ENCODE peak calls at places on chromosomes 13 and 19, in nine cellular contexts. One of them, this sample, is unnamed.

GRCh38 chr19:4583961-4584669 is 24.6 kb upstream of the SEMA6B start:
- DNase-seq in uterus: no peak
- DNase-seq in HCT116: no peak
- DNase-seq in body of pancreas: peak; percentile 26
- DNase-seq in adrenal gland: peak; percentile 78
- DNase-seq in breast epithelium: no peak
- DNase-seq in IMR-90: no peak
- DNase-seq in K562: peak; percentile 75
- DNase-seq in suprapubic skin: no peak
- DNase-seq in this sample: no peak

GRCh38 chr13:47437411-47437810 is 540.6 kb upstream of the HTR2A start:
- DNase-seq in uterus: no peak
- DNase-seq in body of pancreas: no peak
- DNase-seq in K562: no peak
- DNase-seq in suprapubic skin: no peak
- DNase-seq in IMR-90: peak; percentile 89
- DNase-seq in breast epithelium: no peak
- DNase-seq in adrenal gland: no peak
- DNase-seq in HCT116: no peak
- DNase-seq in this sample: no peak

GRCh38 chr19:43525836-43526771 is 897 bp downstream of the ETHE1 start:
- DNase-seq in IMR-90: peak; percentile 9
- DNase-seq in K562: no peak
- DNase-seq in adrenal gland: peak; percentile 43
- DNase-seq in uterus: no peak
- DNase-seq in breast epithelium: no peak
- DNase-seq in suprapubic skin: peak; percentile 83
- DNase-seq in HCT116: no peak
- DNase-seq in body of pancreas: peak; percentile 43
- DNase-seq in this sample: no peak

GRCh38 chr19:1250374-1251232 is 2.2 kb downstream of the MIDN start:
- DNase-seq in body of pancreas: peak; percentile 71
- DNase-seq in adrenal gland: peak; percentile 70
- DNase-seq in K562: peak; percentile 72
- DNase-seq in suprapubic skin: no peak
- DNase-seq in HCT116: no peak
- DNase-seq in uterus: peak; percentile 75
- DNase-seq in IMR-90: peak; percentile 60
- DNase-seq in breast epithelium: no peak
- DNase-seq in this sample: no peak

GRCh38 chr19:18895038-18895827 is 725 bp downstream of the CERS1 start:
- DNase-seq in body of pancreas: peak; percentile 51
- DNase-seq in suprapubic skin: no peak
- DNase-seq in HCT116: peak; percentile 38
- DNase-seq in adrenal gland: peak; percentile 42
- DNase-seq in breast epithelium: no peak
- DNase-seq in uterus: peak; percentile 14
- DNase-seq in K562: peak; percentile 69
- DNase-seq in IMR-90: no peak
- DNase-seq in this sample: no peak

GRCh38 chr19:33300016-33300981 is 2.0 kb downstream of the CEBPA start:
- DNase-seq in uterus: no peak
- DNase-seq in adrenal gland: no peak
- DNase-seq in K562: no peak
- DNase-seq in IMR-90: no peak
- DNase-seq in breast epithelium: peak; percentile 51
- DNase-seq in body of pancreas: no peak
- DNase-seq in suprapubic skin: no peak
- DNase-seq in HCT116: no peak
- DNase-seq in this sample: no peak

GRCh38 chr19:51784922-51785690 is 9.9 kb upstream of the FPR3 start:
- DNase-seq in breast epithelium: no peak
- DNase-seq in uterus: peak; percentile 43
- DNase-seq in suprapubic skin: peak; percentile 83
- DNase-seq in adrenal gland: peak; percentile 76
- DNase-seq in K562: peak; percentile 51
- DNase-seq in body of pancreas: peak; percentile 11
- DNase-seq in HCT116: no peak
- DNase-seq in IMR-90: no peak
- DNase-seq in this sample: no peak

GRCh38 chr13:77136902-77137420 is 110.0 kb upstream of the FBXL3 start:
- DNase-seq in IMR-90: peak; percentile 95
- DNase-seq in K562: no peak
- DNase-seq in HCT116: no peak
- DNase-seq in uterus: no peak
- DNase-seq in suprapubic skin: no peak
- DNase-seq in adrenal gland: no peak
- DNase-seq in body of pancreas: no peak
- DNase-seq in breast epithelium: no peak
- DNase-seq in this sample: no peak

GRCh38 chr13:110415669-110416068 is 108.6 kb downstream of the COL4A2 start:
- DNase-seq in IMR-90: peak; percentile 24
- DNase-seq in body of pancreas: no peak
- DNase-seq in HCT116: peak; percentile 61
- DNase-seq in uterus: peak; percentile 46
- DNase-seq in suprapubic skin: no peak
- DNase-seq in breast epithelium: no peak
- DNase-seq in K562: peak; percentile 8
- DNase-seq in adrenal gland: peak; percentile 26
- DNase-seq in this sample: peak; percentile 59

GRCh38 chr13:110416131-110416584 is 109.1 kb downstream of the COL4A2 start:
- DNase-seq in uterus: peak; percentile 64
- DNase-seq in HCT116: no peak
- DNase-seq in IMR-90: peak; percentile 29
- DNase-seq in breast epithelium: no peak
- DNase-seq in K562: no peak
- DNase-seq in body of pancreas: no peak
- DNase-seq in suprapubic skin: no peak
- DNase-seq in adrenal gland: no peak
- DNase-seq in this sample: no peak

GRCh38 chr13:110419391-110419791 is 112.3 kb downstream of the COL4A2 start:
- DNase-seq in HCT116: no peak
- DNase-seq in uterus: no peak
- DNase-seq in IMR-90: no peak
- DNase-seq in adrenal gland: no peak
- DNase-seq in breast epithelium: no peak
- DNase-seq in K562: no peak
- DNase-seq in body of pancreas: no peak
- DNase-seq in suprapubic skin: no peak
- DNase-seq in this sample: no peak

GRCh38 chr13:110418944-110419343 is 111.9 kb downstream of the COL4A2 start:
- DNase-seq in IMR-90: no peak
- DNase-seq in breast epithelium: no peak
- DNase-seq in suprapubic skin: no peak
- DNase-seq in K562: no peak
- DNase-seq in uterus: no peak
- DNase-seq in adrenal gland: no peak
- DNase-seq in body of pancreas: no peak
- DNase-seq in HCT116: no peak
- DNase-seq in this sample: no peak

GRCh38 chr13:110417537-110417908 is 110.4 kb downstream of the COL4A2 start:
- DNase-seq in HCT116: no peak
- DNase-seq in breast epithelium: no peak
- DNase-seq in adrenal gland: no peak
- DNase-seq in suprapubic skin: no peak
- DNase-seq in IMR-90: no peak
- DNase-seq in uterus: no peak
- DNase-seq in K562: no peak
- DNase-seq in body of pancreas: no peak
- DNase-seq in this sample: no peak
- TF ChIP-seq POLR2A in HCT116: no peak
- TF ChIP-seq POLR2A in breast epithelium: no peak
- TF ChIP-seq POLR2A in adrenal gland: no peak
- TF ChIP-seq POLR2A in suprapubic skin: no peak
- TF ChIP-seq POLR2A in IMR-90: no peak
- TF ChIP-seq POLR2A in uterus: peak; percentile 18
- TF ChIP-seq POLR2A in K562: no peak
- TF ChIP-seq POLR2A in body of pancreas: no peak
- TF ChIP-seq POLR2A in this sample: no peak

GRCh38 chr19:38221421-38221820 is 2.6 kb downstream of the DPF1 start:
- DNase-seq in HCT116: no peak
- DNase-seq in suprapubic skin: no peak
- DNase-seq in K562: no peak
- DNase-seq in uterus: no peak
- DNase-seq in adrenal gland: no peak
- DNase-seq in body of pancreas: no peak
- DNase-seq in breast epithelium: no peak
- DNase-seq in IMR-90: no peak
- DNase-seq in this sample: no peak

GRCh38 chr19:38223617-38224013 is 407 bp downstream of the DPF1 start:
- DNase-seq in breast epithelium: no peak
- DNase-seq in HCT116: no peak
- DNase-seq in K562: no peak
- DNase-seq in IMR-90: no peak
- DNase-seq in uterus: no peak
- DNase-seq in body of pancreas: no peak
- DNase-seq in adrenal gland: no peak
- DNase-seq in suprapubic skin: no peak
- DNase-seq in this sample: no peak

GRCh38 chr19:38221919-38222828 is 1.8 kb downstream of the DPF1 start:
- DNase-seq in breast epithelium: no peak
- DNase-seq in HCT116: no peak
- DNase-seq in suprapubic skin: no peak
- DNase-seq in body of pancreas: no peak
- DNase-seq in adrenal gland: no peak
- DNase-seq in uterus: no peak
- DNase-seq in K562: no peak
- DNase-seq in IMR-90: no peak
- DNase-seq in this sample: no peak

GRCh38 chr19:38223119-38223523 is 901 bp downstream of the DPF1 start:
- DNase-seq in IMR-90: no peak
- DNase-seq in breast epithelium: no peak
- DNase-seq in HCT116: no peak
- DNase-seq in body of pancreas: no peak
- DNase-seq in K562: no peak
- DNase-seq in adrenal gland: no peak
- DNase-seq in uterus: no peak
- DNase-seq in suprapubic skin: no peak
- DNase-seq in this sample: no peak

GRCh38 chr19:38224014-38224862 is at the start of gene DPF1:
- DNase-seq in suprapubic skin: no peak
- DNase-seq in K562: peak; percentile 96
- DNase-seq in breast epithelium: no peak
- DNase-seq in IMR-90: peak; percentile 56
- DNase-seq in body of pancreas: peak; percentile 53
- DNase-seq in adrenal gland: no peak
- DNase-seq in HCT116: peak; percentile 54
- DNase-seq in uterus: no peak
- DNase-seq in this sample: peak; percentile 100
- TF ChIP-seq POLR2A in suprapubic skin: no peak
- TF ChIP-seq POLR2A in K562: peak; percentile 57
- TF ChIP-seq POLR2A in breast epithelium: no peak
- TF ChIP-seq POLR2A in IMR-90: no peak
- TF ChIP-seq POLR2A in body of pancreas: no peak
- TF ChIP-seq POLR2A in adrenal gland: no peak
- TF ChIP-seq POLR2A in HCT116: no peak
- TF ChIP-seq POLR2A in uterus: no peak
- TF ChIP-seq POLR2A in this sample: peak; percentile 65

DNA sequence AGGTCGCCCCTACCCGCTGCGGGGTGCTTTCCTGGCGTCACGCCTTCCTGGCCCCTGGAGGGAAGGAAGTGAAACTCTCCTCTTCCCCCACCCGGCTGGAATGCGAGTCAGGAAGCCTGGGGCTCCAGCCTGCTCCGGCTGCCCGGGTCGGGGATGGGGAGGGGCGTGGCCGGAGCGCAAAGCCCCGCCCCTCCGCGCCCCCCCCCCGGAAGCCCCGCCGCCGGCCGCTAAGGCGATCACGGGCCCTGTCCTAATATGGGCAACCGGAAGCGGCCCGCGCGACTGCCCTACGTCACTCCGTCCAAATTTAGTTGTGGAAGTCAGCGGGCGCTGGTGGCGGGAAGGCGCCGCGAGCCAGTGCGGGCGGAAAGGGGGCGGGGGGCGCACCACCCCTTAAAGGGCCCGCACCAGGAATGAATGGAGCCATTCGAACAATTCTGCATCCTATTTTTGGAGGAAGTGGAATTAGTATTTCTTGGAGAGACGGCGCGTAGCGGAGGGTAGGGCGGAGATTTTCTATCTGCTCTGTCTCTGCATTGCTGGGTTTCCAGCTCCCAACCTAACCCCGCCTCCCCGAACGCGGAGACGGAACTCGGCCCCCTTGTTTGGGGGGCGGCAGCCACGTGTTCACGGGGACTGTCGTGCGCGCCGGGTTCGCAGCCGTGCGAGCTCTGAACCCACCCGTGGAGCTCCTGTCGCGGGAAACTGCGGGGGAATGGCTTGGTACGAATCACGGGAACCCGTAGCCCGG is 1.6 kb downstream of the IER2 start:
- DNase-seq in IMR-90: peak; percentile 96
- DNase-seq in HCT116: peak; percentile 93
- DNase-seq in body of pancreas: peak; percentile 99
- DNase-seq in adrenal gland: peak; percentile 97
- DNase-seq in uterus: peak; percentile 98
- DNase-seq in K562: peak; percentile 96
- DNase-seq in suprapubic skin: peak; percentile 99
- DNase-seq in breast epithelium: peak; percentile 98
- DNase-seq in this sample: peak; percentile 93
- TF ChIP-seq POLR2A in IMR-90: peak; percentile 89
- TF ChIP-seq POLR2A in HCT116: peak; percentile 89
- TF ChIP-seq POLR2A in body of pancreas: peak; percentile 99
- TF ChIP-seq POLR2A in adrenal gland: peak; percentile 99
- TF ChIP-seq POLR2A in uterus: peak; percentile 95
- TF ChIP-seq POLR2A in K562: peak; percentile 85
- TF ChIP-seq POLR2A in suprapubic skin: peak; percentile 67
- TF ChIP-seq POLR2A in breast epithelium: peak; percentile 89
- TF ChIP-seq POLR2A in this sample: peak; percentile 89

GRCh38 chr13:50125306-50125555 is 110.0 kb downstream of the KCNRG start:
- DNase-seq in K562: no peak
- DNase-seq in breast epithelium: no peak
- DNase-seq in adrenal gland: no peak
- DNase-seq in HCT116: no peak
- DNase-seq in uterus: no peak
- DNase-seq in suprapubic skin: no peak
- DNase-seq in body of pancreas: no peak
- DNase-seq in IMR-90: no peak
- DNase-seq in this sample: peak; percentile 19

GRCh38 chr13:50123862-50124535 is 108.8 kb downstream of the KCNRG start:
- DNase-seq in body of pancreas: peak; percentile 85
- DNase-seq in HCT116: peak; percentile 84
- DNase-seq in uterus: peak; percentile 85
- DNase-seq in suprapubic skin: peak; percentile 85
- DNase-seq in IMR-90: peak; percentile 97
- DNase-seq in breast epithelium: peak; percentile 67
- DNase-seq in adrenal gland: peak; percentile 98
- DNase-seq in K562: no peak
- DNase-seq in this sample: peak; percentile 42

GRCh38 chr13:50125556-50126377 is 110.5 kb downstream of the KCNRG start:
- DNase-seq in IMR-90: peak; percentile 80
- DNase-seq in adrenal gland: peak; percentile 96
- DNase-seq in breast epithelium: peak; percentile 90
- DNase-seq in uterus: peak; percentile 92
- DNase-seq in K562: peak; percentile 81
- DNase-seq in suprapubic skin: peak; percentile 95
- DNase-seq in body of pancreas: peak; percentile 97
- DNase-seq in HCT116: peak; percentile 39
- DNase-seq in this sample: peak; percentile 42

GRCh38 chr13:50123515-50123861 is 108.2 kb downstream of the KCNRG start:
- DNase-seq in IMR-90: no peak
- DNase-seq in adrenal gland: no peak
- DNase-seq in HCT116: no peak
- DNase-seq in body of pancreas: no peak
- DNase-seq in suprapubic skin: no peak
- DNase-seq in breast epithelium: no peak
- DNase-seq in K562: no peak
- DNase-seq in uterus: no peak
- DNase-seq in this sample: no peak

GRCh38 chr13:50124536-50125305 is 109.5 kb downstream of the KCNRG start:
- DNase-seq in uterus: peak; percentile 98
- DNase-seq in breast epithelium: peak; percentile 94
- DNase-seq in adrenal gland: peak; percentile 52
- DNase-seq in K562: peak; percentile 96
- DNase-seq in body of pancreas: peak; percentile 97
- DNase-seq in IMR-90: peak; percentile 56
- DNase-seq in HCT116: no peak
- DNase-seq in suprapubic skin: peak; percentile 98
- DNase-seq in this sample: peak; percentile 82
- TF ChIP-seq POLR2A in uterus: no peak
- TF ChIP-seq POLR2A in breast epithelium: no peak
- TF ChIP-seq POLR2A in adrenal gland: peak; percentile 47
- TF ChIP-seq POLR2A in K562: peak; percentile 8
- TF ChIP-seq POLR2A in body of pancreas: peak; percentile 45
- TF ChIP-seq POLR2A in IMR-90: no peak
- TF ChIP-seq POLR2A in HCT116: no peak
- TF ChIP-seq POLR2A in suprapubic skin: no peak
- TF ChIP-seq POLR2A in this sample: peak; percentile 51

This sample was measured in H54.